ENCODE peak calls at places on chromosomes 4 and X, in six cellular contexts. J, X, U, B, P and H are unnamed samples.

GRCh38 chr4:94577136-94577535 is 125.4 kb downstream of the PDLIM5 start:
- DNase-seq in J (no peak), X (no peak), U (no peak), B (no peak), P (no peak), H (peak; percentile 67)

GRCh38 chr4:90145331-90145730 is 18.1 kb downstream of the CCSER1 start:
- DNase-seq in J (no peak), X (no peak), U (no peak), B (no peak), P (no peak), H (no peak)

GRCh38 chrX:17361620-17362019 is 13.4 kb upstream of the NHS start:
- DNase-seq in J (peak; percentile 52), X (no peak), U (no peak), B (peak; percentile 19), P (no peak), H (no peak)

GRCh38 chr4:181796502-181796901 is 446.7 kb upstream of the TENM3 start:
- DNase-seq in J (peak; percentile 10), X (no peak), U (no peak), B (no peak), P (no peak), H (peak; percentile 79)

GRCh38 chrX:138298268-138298667 is 413.2 kb downstream of the FGF13 start:
- DNase-seq in J (no peak), X (no peak), U (no peak), B (no peak), P (no peak), H (no peak)

GRCh38 chrX:149846789-149847188 is 34.2 kb upstream of the MAGEA8 start:
- DNase-seq in J (no peak), X (no peak), U (no peak), B (no peak), P (no peak), H (no peak)

GRCh38 chr4:23324291-23324690 is 565.6 kb downstream of the PPARGC1A start:
- DNase-seq in J (no peak), X (no peak), U (no peak), B (no peak), P (no peak), H (no peak)

GRCh38 chrX:30665471-30665870 is 12.2 kb downstream of the GK start:
- DNase-seq in J (no peak), X (no peak), U (no peak), B (no peak), P (no peak), H (peak; percentile 49)

GRCh38 chr4:123479944-123480343 is 83.3 kb downstream of the SPRY1 start:
- DNase-seq in J (peak; percentile 3), X (no peak), U (no peak), B (peak; percentile 95), P (no peak), H (peak; percentile 10)

GRCh38 chr4:180669637-180670036 is 1573.6 kb upstream of the TENM3 start:
- DNase-seq in J (no peak), X (no peak), U (no peak), B (no peak), P (no peak), H (peak; percentile 44)

GRCh38 chrX:41705680-41706374 is 17.1 kb downstream of the GPR34 start:
- DNase-seq in J (no peak), X (no peak), U (no peak), B (no peak), P (peak; percentile 62), H (no peak)

GRCh38 chr4:133152801-133153526 is 3.9 kb downstream of the PCDH10 start:
- DNase-seq in J (no peak), X (no peak), U (no peak), B (no peak), P (no peak), H (no peak)

GRCh38 chr4:73103799-73104503 is 34.4 kb upstream of the COX18 start:
- DNase-seq in J (peak; percentile 60), X (no peak), U (no peak), B (peak; percentile 93), P (no peak), H (peak; percentile 32)

GRCh38 chrX:124940536-124940935 is 379.1 kb upstream of the TEX13C start:
- DNase-seq in J (no peak), X (no peak), U (no peak), B (no peak), P (no peak), H (no peak)

GRCh38 chrX:9414416-9414815 is 50.4 kb upstream of the TBL1X start:
- DNase-seq in J (no peak), X (no peak), U (no peak), B (no peak), P (no peak), H (no peak)

GRCh38 chr4:164508126-164508525 is 245.8 kb upstream of the SMIM31 start:
- DNase-seq in J (no peak), X (no peak), U (no peak), B (no peak), P (no peak), H (no peak)

DNA sequence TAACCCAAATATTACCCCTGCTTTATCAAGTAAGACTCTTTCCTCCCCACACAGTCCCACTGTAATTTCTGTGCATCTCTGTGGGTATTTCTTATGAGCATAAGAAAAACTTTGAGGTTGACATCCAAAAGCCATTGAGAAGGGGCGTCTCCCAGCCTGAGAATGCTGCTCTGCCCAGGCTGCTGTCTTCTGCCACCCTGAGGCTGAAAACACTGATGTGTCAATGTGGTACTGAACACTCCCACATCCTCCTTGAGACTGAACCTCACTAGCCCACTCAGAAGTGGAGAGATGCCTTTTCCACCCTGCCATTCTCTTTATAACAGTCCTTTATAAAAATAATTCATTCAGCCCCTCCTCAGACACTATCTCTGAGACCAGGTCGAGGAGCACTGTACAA is 120.8 kb downstream of the SMIM20 start:
- DNase-seq in J (no peak), X (no peak), U (no peak), B (no peak), P (no peak), H (no peak)
- TF ChIP-seq RAD21 in J (no peak), X (peak; percentile 11), U (no peak), B (no peak), P (no peak), H (no peak)

DNA sequence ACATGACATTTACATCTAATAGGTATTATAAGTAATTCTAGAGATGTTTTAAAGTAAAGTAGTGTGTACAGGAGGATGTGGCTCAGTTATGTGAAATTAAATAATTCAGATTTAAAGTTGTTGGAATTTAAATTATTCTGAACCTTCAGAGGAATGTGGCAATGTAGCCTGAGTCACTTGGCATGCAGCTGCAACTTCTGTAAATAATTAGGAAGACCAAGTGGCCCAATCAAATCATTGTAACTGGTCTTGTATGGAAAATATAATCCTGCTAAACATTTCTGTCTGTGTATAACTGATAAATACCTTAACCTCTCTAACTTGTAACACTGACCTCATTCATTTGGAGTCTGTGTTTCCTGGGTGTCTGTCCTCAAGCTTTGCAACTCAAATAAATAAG is 828.9 kb downstream of the GLUD2 start:
- DNase-seq in J (no peak), X (no peak), U (no peak), B (no peak), P (no peak), H (no peak)
- TF ChIP-seq RAD21 in J (no peak), X (no peak), U (no peak), B (no peak), P (no peak), H (no peak)

GRCh38 chrX:48030237-48030636 is 23.4 kb downstream of the SPACA5 start:
- DNase-seq in J (no peak), X (no peak), U (no peak), B (no peak), P (no peak), H (no peak)
- TF ChIP-seq RAD21 in J (no peak), X (no peak), U (no peak), B (no peak), P (no peak), H (no peak)

DNA sequence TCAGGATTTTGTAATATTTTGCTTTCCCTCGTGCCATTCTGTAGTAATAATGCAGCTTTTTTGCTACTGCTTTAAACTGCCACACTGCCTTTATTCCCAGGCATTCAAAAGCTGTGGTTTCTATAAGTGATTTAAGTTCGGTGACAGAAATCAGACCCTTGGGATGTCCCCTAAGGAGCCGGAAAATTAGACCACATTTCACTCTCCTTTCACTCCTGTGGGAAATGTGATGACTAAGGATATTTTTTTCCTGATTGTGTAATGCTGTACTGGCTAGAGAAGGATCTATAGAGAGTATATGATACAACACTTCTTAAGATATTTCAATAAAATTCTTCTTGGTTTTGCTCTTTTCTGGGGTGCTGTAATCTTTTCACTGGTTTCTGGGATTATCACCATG is 24.4 kb downstream of the UGT2A3 start:
- DNase-seq in J (no peak), X (no peak), U (no peak), B (no peak), P (no peak), H (no peak)
- TF ChIP-seq RAD21 in J (no peak), X (no peak), U (no peak), B (no peak), P (no peak), H (no peak)

GRCh38 chr4:87559090-87559837 is 30.1 kb upstream of the SPARCL1 start:
- DNase-seq in J (no peak), X (no peak), U (no peak), B (no peak), P (peak; percentile 50), H (no peak)
- TF ChIP-seq RAD21 in J (no peak), X (no peak), U (no peak), B (no peak), P (no peak), H (no peak)

GRCh38 chrX:19966056-19966455 is 24.8 kb downstream of the BCLAF3 start:
- DNase-seq in J (no peak), X (no peak), U (no peak), B (no peak), P (no peak), H (no peak)

GRCh38 chrX:19958530-19959486 is 32.1 kb downstream of the BCLAF3 start:
- DNase-seq in J (peak; percentile 2), X (no peak), U (no peak), B (peak; percentile 57), P (no peak), H (peak; percentile 4)

GRCh38 chrX:19964017-19964710 is 26.7 kb downstream of the BCLAF3 start:
- DNase-seq in J (no peak), X (no peak), U (no peak), B (no peak), P (no peak), H (no peak)
- TF ChIP-seq RAD21 in J (no peak), X (no peak), U (no peak), B (no peak), P (no peak), H (no peak)

DNA sequence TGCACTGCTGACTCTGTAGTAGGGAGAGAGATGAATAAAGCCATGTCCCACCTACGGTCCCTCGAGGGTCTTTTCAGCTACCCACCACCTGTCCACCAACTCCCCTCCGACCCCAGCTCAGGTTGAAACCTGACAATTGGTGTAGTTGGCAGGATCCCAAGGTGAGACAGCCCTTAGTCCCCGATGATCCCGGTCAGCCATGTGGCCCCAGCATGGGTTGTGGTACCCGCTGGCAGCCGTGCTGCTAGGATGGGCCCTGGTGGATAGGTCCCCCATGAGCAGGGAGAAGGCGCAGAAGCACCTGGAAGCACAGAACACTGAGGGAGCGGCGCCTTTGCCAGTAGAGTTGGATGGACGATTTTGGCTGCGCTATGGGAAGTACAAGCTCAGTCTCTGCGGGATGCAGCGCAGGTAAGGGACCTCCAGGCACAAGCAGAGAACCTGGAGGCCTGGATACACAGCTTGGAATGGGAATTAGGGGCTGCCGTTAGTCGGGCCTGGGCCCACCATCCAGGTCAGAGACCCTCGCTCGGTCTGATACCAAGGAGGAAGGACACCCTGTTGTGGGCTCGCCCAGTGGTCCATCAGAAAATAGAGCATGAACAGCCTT is 694.6 kb upstream of the AGA start:
- DNase-seq in J (no peak), X (no peak), U (no peak), B (no peak), P (no peak), H (no peak)
- TF ChIP-seq RAD21 in J (no peak), X (no peak), U (no peak), B (no peak), P (no peak), H (no peak)

GRCh38 chr4:120202222-120202621 is 135.6 kb upstream of the MAD2L1 start:
- DNase-seq in J (no peak), X (no peak), U (no peak), B (no peak), P (no peak), H (no peak)
- TF ChIP-seq RAD21 in J (no peak), X (no peak), U (no peak), B (no peak), P (no peak), H (no peak)